ENCODE peak calls at places on chromosomes 3 and 15, in ten cellular contexts. One of them, this sample, is unnamed.

GRCh38 chr3:185400340-185400667 is 37.4 kb downstream of the MAP3K13 start:
- DNase-seq in HL-60: no peak
- DNase-seq in choroid plexus epithelial cell: no peak
- DNase-seq in left lung: no peak
- DNase-seq in right lobe of liver: no peak
- DNase-seq in psoas muscle: no peak
- DNase-seq in uterus: no peak
- DNase-seq in suprapubic skin: no peak
- DNase-seq in GM12878: no peak
- DNase-seq in fibroblast of lung: peak; percentile 31
- DNase-seq in this sample: no peak

GRCh38 chr3:52333869-52334557 is 17.9 kb downstream of the DNAH1 start:
- DNase-seq in GM12878: no peak
- DNase-seq in uterus: no peak
- DNase-seq in suprapubic skin: no peak
- DNase-seq in left lung: no peak
- DNase-seq in HL-60: no peak
- DNase-seq in psoas muscle: peak; percentile 4
- DNase-seq in choroid plexus epithelial cell: no peak
- DNase-seq in fibroblast of lung: no peak
- DNase-seq in right lobe of liver: no peak
- DNase-seq in this sample: no peak

GRCh38 chr3:147369671-147370123 is 36.6 kb downstream of the ZIC4 start:
- DNase-seq in HL-60: no peak
- DNase-seq in choroid plexus epithelial cell: peak; percentile 64
- DNase-seq in right lobe of liver: no peak
- DNase-seq in suprapubic skin: no peak
- DNase-seq in psoas muscle: no peak
- DNase-seq in left lung: no peak
- DNase-seq in uterus: no peak
- DNase-seq in fibroblast of lung: no peak
- DNase-seq in GM12878: no peak
- DNase-seq in this sample: no peak

GRCh38 chr15:43196760-43197548 is 11.8 kb downstream of the CCNDBP1 start:
- DNase-seq in HL-60: no peak
- DNase-seq in uterus: no peak
- DNase-seq in fibroblast of lung: no peak
- DNase-seq in right lobe of liver: no peak
- DNase-seq in suprapubic skin: no peak
- DNase-seq in left lung: no peak
- DNase-seq in choroid plexus epithelial cell: no peak
- DNase-seq in psoas muscle: no peak
- DNase-seq in GM12878: no peak
- DNase-seq in this sample: no peak

GRCh38 chr15:64701051-64701450 is 74.3 kb downstream of the RBPMS2 start:
- DNase-seq in HL-60: no peak
- DNase-seq in choroid plexus epithelial cell: no peak
- DNase-seq in fibroblast of lung: no peak
- DNase-seq in right lobe of liver: no peak
- DNase-seq in uterus: no peak
- DNase-seq in GM12878: no peak
- DNase-seq in psoas muscle: no peak
- DNase-seq in left lung: no peak
- DNase-seq in suprapubic skin: no peak
- DNase-seq in this sample: no peak

GRCh38 chr3:42195879-42196330 is 70.1 kb downstream of the CCK start:
- DNase-seq in left lung: no peak
- DNase-seq in choroid plexus epithelial cell: peak; percentile 51
- DNase-seq in right lobe of liver: no peak
- DNase-seq in uterus: no peak
- DNase-seq in GM12878: peak; percentile 95
- DNase-seq in psoas muscle: no peak
- DNase-seq in fibroblast of lung: peak; percentile 25
- DNase-seq in HL-60: no peak
- DNase-seq in suprapubic skin: no peak
- DNase-seq in this sample: no peak

GRCh38 chr3:65604863-65605526 is 433.7 kb downstream of the MAGI1 start:
- DNase-seq in psoas muscle: no peak
- DNase-seq in GM12878: no peak
- DNase-seq in right lobe of liver: no peak
- DNase-seq in fibroblast of lung: peak; percentile 50
- DNase-seq in uterus: no peak
- DNase-seq in HL-60: no peak
- DNase-seq in choroid plexus epithelial cell: peak; percentile 81
- DNase-seq in left lung: no peak
- DNase-seq in suprapubic skin: no peak
- DNase-seq in this sample: peak; percentile 48

GRCh38 chr3:126338796-126339241 is 18.4 kb downstream of the KLF15 start:
- DNase-seq in HL-60: no peak
- DNase-seq in left lung: peak; percentile 67
- DNase-seq in fibroblast of lung: no peak
- DNase-seq in uterus: peak; percentile 10
- DNase-seq in GM12878: no peak
- DNase-seq in choroid plexus epithelial cell: no peak
- DNase-seq in psoas muscle: peak; percentile 54
- DNase-seq in suprapubic skin: peak; percentile 50
- DNase-seq in right lobe of liver: peak; percentile 56
- DNase-seq in this sample: no peak

GRCh38 chr3:152558386-152558785 is 276.5 kb upstream of the P2RY1 start:
- DNase-seq in GM12878: no peak
- DNase-seq in fibroblast of lung: peak; percentile 38
- DNase-seq in HL-60: no peak
- DNase-seq in suprapubic skin: no peak
- DNase-seq in uterus: no peak
- DNase-seq in psoas muscle: no peak
- DNase-seq in right lobe of liver: no peak
- DNase-seq in choroid plexus epithelial cell: peak; percentile 19
- DNase-seq in left lung: no peak
- DNase-seq in this sample: no peak

GRCh38 chr3:186722457-186722856 is 5.3 kb downstream of the KNG1 start:
- DNase-seq in GM12878: no peak
- DNase-seq in choroid plexus epithelial cell: no peak
- DNase-seq in psoas muscle: no peak
- DNase-seq in uterus: no peak
- DNase-seq in left lung: no peak
- DNase-seq in HL-60: peak; percentile 2
- DNase-seq in suprapubic skin: no peak
- DNase-seq in right lobe of liver: no peak
- DNase-seq in fibroblast of lung: peak; percentile 11
- DNase-seq in this sample: no peak

GRCh38 chr3:37308247-37308646 is 133.9 kb upstream of the LRRFIP2 start:
- DNase-seq in fibroblast of lung: peak; percentile 51
- DNase-seq in right lobe of liver: no peak
- DNase-seq in suprapubic skin: no peak
- DNase-seq in left lung: no peak
- DNase-seq in GM12878: no peak
- DNase-seq in HL-60: no peak
- DNase-seq in psoas muscle: no peak
- DNase-seq in uterus: no peak
- DNase-seq in choroid plexus epithelial cell: peak; percentile 63
- DNase-seq in this sample: peak; percentile 31

GRCh38 chr15:67715166-67715565 is 110.1 kb upstream of the SKOR1 start:
- DNase-seq in psoas muscle: no peak
- DNase-seq in HL-60: no peak
- DNase-seq in fibroblast of lung: peak; percentile 48
- DNase-seq in choroid plexus epithelial cell: no peak
- DNase-seq in suprapubic skin: no peak
- DNase-seq in uterus: no peak
- DNase-seq in right lobe of liver: no peak
- DNase-seq in left lung: no peak
- DNase-seq in GM12878: no peak
- DNase-seq in this sample: no peak

GRCh38 chr3:120440762-120441161 is 10.0 kb downstream of the FSTL1 start:
- DNase-seq in suprapubic skin: no peak
- DNase-seq in fibroblast of lung: no peak
- DNase-seq in left lung: no peak
- DNase-seq in psoas muscle: no peak
- DNase-seq in GM12878: no peak
- DNase-seq in HL-60: no peak
- DNase-seq in choroid plexus epithelial cell: no peak
- DNase-seq in uterus: no peak
- DNase-seq in right lobe of liver: no peak
- DNase-seq in this sample: no peak

GRCh38 chr15:82129769-82130168 is 84.0 kb upstream of the MEX3B start:
- DNase-seq in HL-60: no peak
- DNase-seq in fibroblast of lung: peak; percentile 92
- DNase-seq in psoas muscle: no peak
- DNase-seq in uterus: no peak
- DNase-seq in choroid plexus epithelial cell: peak; percentile 96
- DNase-seq in GM12878: no peak
- DNase-seq in left lung: no peak
- DNase-seq in right lobe of liver: no peak
- DNase-seq in suprapubic skin: no peak
- DNase-seq in this sample: no peak

GRCh38 chr3:134933997-134934396 is 138.9 kb downstream of the EPHB1 start:
- DNase-seq in HL-60: no peak
- DNase-seq in left lung: no peak
- DNase-seq in fibroblast of lung: no peak
- DNase-seq in psoas muscle: no peak
- DNase-seq in choroid plexus epithelial cell: no peak
- DNase-seq in GM12878: no peak
- DNase-seq in right lobe of liver: no peak
- DNase-seq in uterus: no peak
- DNase-seq in suprapubic skin: no peak
- DNase-seq in this sample: no peak

GRCh38 chr15:59295742-59296090 is 77.0 kb downstream of the MYO1E start:
- DNase-seq in HL-60: no peak
- DNase-seq in fibroblast of lung: no peak
- DNase-seq in choroid plexus epithelial cell: no peak
- DNase-seq in GM12878: no peak
- DNase-seq in uterus: no peak
- DNase-seq in suprapubic skin: no peak
- DNase-seq in psoas muscle: no peak
- DNase-seq in left lung: no peak
- DNase-seq in right lobe of liver: no peak
- DNase-seq in this sample: no peak

GRCh38 chr15:59294574-59294960 is 78.1 kb downstream of the MYO1E start:
- DNase-seq in suprapubic skin: no peak
- DNase-seq in fibroblast of lung: no peak
- DNase-seq in right lobe of liver: no peak
- DNase-seq in HL-60: no peak
- DNase-seq in psoas muscle: no peak
- DNase-seq in left lung: no peak
- DNase-seq in uterus: no peak
- DNase-seq in choroid plexus epithelial cell: peak; percentile 30
- DNase-seq in GM12878: no peak
- DNase-seq in this sample: no peak

GRCh38 chr15:59298255-59298856 is 74.3 kb downstream of the MYO1E start:
- DNase-seq in HL-60: no peak
- DNase-seq in suprapubic skin: no peak
- DNase-seq in uterus: no peak
- DNase-seq in right lobe of liver: no peak
- DNase-seq in psoas muscle: no peak
- DNase-seq in GM12878: peak; percentile 99
- DNase-seq in choroid plexus epithelial cell: no peak
- DNase-seq in fibroblast of lung: no peak
- DNase-seq in left lung: no peak
- DNase-seq in this sample: no peak

GRCh38 chr15:59294961-59295741 is 77.5 kb downstream of the MYO1E start:
- DNase-seq in right lobe of liver: no peak
- DNase-seq in choroid plexus epithelial cell: peak; percentile 90
- DNase-seq in HL-60: no peak
- DNase-seq in GM12878: no peak
- DNase-seq in uterus: peak; percentile 23
- DNase-seq in psoas muscle: no peak
- DNase-seq in left lung: no peak
- DNase-seq in fibroblast of lung: peak; percentile 86
- DNase-seq in suprapubic skin: no peak
- DNase-seq in this sample: peak; percentile 83

DNA sequence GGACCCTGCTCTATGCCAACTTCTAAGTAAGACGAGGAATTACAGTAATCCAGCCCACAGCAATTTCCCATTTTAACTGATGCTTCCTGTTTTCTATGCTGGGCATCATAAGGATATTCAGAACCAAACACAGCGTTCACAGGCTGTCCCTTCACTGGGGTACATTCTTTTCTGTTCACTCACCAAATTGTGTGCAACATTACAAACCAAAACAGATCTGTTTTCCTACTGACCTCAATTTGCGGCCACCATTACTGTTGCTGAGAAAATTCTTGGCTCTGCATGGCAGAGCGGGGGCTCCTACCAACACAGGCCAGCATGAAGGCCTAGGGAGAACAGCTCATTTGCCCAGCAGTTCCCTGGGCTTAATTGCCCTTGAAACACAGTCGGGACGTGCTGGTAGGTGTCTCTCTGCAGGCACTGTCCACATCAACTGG is 76.5 kb downstream of the MYO1E start:
- DNase-seq in right lobe of liver: no peak
- DNase-seq in fibroblast of lung: peak; percentile 85
- DNase-seq in psoas muscle: no peak
- DNase-seq in left lung: no peak
- DNase-seq in suprapubic skin: no peak
- DNase-seq in GM12878: no peak
- DNase-seq in choroid plexus epithelial cell: peak; percentile 90
- DNase-seq in uterus: no peak
- DNase-seq in HL-60: no peak
- DNase-seq in this sample: peak; percentile 90
- H3K4me3 ChIP-seq in right lobe of liver: no peak overlapping the region
- H3K4me3 ChIP-seq in fibroblast of lung: no peak overlapping the region
- H3K4me3 ChIP-seq in psoas muscle: no peak overlapping the region
- H3K4me3 ChIP-seq in left lung: no peak overlapping the region
- H3K4me3 ChIP-seq in suprapubic skin: no peak overlapping the region
- H3K4me3 ChIP-seq in GM12878: no peak overlapping the region
- H3K4me3 ChIP-seq in choroid plexus epithelial cell: no peak overlapping the region
- H3K4me3 ChIP-seq in uterus: no peak overlapping the region
- H3K4me3 ChIP-seq in HL-60: no peak overlapping the region
- H3K4me3 ChIP-seq in this sample: no peak overlapping the region

GRCh38 chr15:70584838-70585706 is 178.3 kb downstream of the UACA start:
- DNase-seq in fibroblast of lung: peak; percentile 32
- DNase-seq in HL-60: no peak
- DNase-seq in left lung: no peak
- DNase-seq in suprapubic skin: peak; percentile 34
- DNase-seq in right lobe of liver: no peak
- DNase-seq in GM12878: no peak
- DNase-seq in uterus: no peak
- DNase-seq in choroid plexus epithelial cell: peak; percentile 43
- DNase-seq in psoas muscle: no peak
- DNase-seq in this sample: no peak
- H3K4me3 ChIP-seq in fibroblast of lung: no peak overlapping the region
- H3K4me3 ChIP-seq in HL-60: no peak overlapping the region
- H3K4me3 ChIP-seq in left lung: no peak overlapping the region
- H3K4me3 ChIP-seq in suprapubic skin: peak overlapping the region; percentile 24
- H3K4me3 ChIP-seq in right lobe of liver: peak overlapping the region; percentile 13
- H3K4me3 ChIP-seq in GM12878: no peak overlapping the region
- H3K4me3 ChIP-seq in uterus: no peak overlapping the region
- H3K4me3 ChIP-seq in choroid plexus epithelial cell: peak overlapping the region; percentile 43
- H3K4me3 ChIP-seq in psoas muscle: peak overlapping the region; percentile 25
- H3K4me3 ChIP-seq in this sample: no peak overlapping the region

GRCh38 chr3:32841341-32841740 is 23.5 kb downstream of the TRIM71 start:
- DNase-seq in choroid plexus epithelial cell: no peak
- DNase-seq in GM12878: no peak
- DNase-seq in right lobe of liver: no peak
- DNase-seq in suprapubic skin: no peak
- DNase-seq in uterus: no peak
- DNase-seq in psoas muscle: no peak
- DNase-seq in HL-60: no peak
- DNase-seq in left lung: no peak
- DNase-seq in fibroblast of lung: no peak
- DNase-seq in this sample: no peak
- H3K4me3 ChIP-seq in choroid plexus epithelial cell: no peak overlapping the region
- H3K4me3 ChIP-seq in GM12878: no peak overlapping the region
- H3K4me3 ChIP-seq in right lobe of liver: no peak overlapping the region
- H3K4me3 ChIP-seq in suprapubic skin: no peak overlapping the region
- H3K4me3 ChIP-seq in uterus: no peak overlapping the region
- H3K4me3 ChIP-seq in psoas muscle: no peak overlapping the region
- H3K4me3 ChIP-seq in HL-60: no peak overlapping the region
- H3K4me3 ChIP-seq in left lung: no peak overlapping the region
- H3K4me3 ChIP-seq in fibroblast of lung: no peak overlapping the region
- H3K4me3 ChIP-seq in this sample: no peak overlapping the region

GRCh38 chr3:58597770-58598310 is 20.6 kb upstream of the FAM107A start:
- DNase-seq in fibroblast of lung: no peak
- DNase-seq in suprapubic skin: no peak
- DNase-seq in psoas muscle: no peak
- DNase-seq in left lung: no peak
- DNase-seq in right lobe of liver: no peak
- DNase-seq in choroid plexus epithelial cell: no peak
- DNase-seq in HL-60: no peak
- DNase-seq in uterus: no peak
- DNase-seq in GM12878: no peak
- DNase-seq in this sample: no peak
- H3K4me3 ChIP-seq in fibroblast of lung: no peak overlapping the region
- H3K4me3 ChIP-seq in suprapubic skin: no peak overlapping the region
- H3K4me3 ChIP-seq in psoas muscle: no peak overlapping the region
- H3K4me3 ChIP-seq in left lung: no peak overlapping the region
- H3K4me3 ChIP-seq in right lobe of liver: no peak overlapping the region
- H3K4me3 ChIP-seq in choroid plexus epithelial cell: no peak overlapping the region
- H3K4me3 ChIP-seq in HL-60: no peak overlapping the region
- H3K4me3 ChIP-seq in uterus: no peak overlapping the region
- H3K4me3 ChIP-seq in GM12878: no peak overlapping the region
- H3K4me3 ChIP-seq in this sample: no peak overlapping the region